ENCODE peak calls at places on chromosomes 7 and 10, in four cellular contexts. C is B cell; G is transverse colon; W is stimulated activated CD4-positive, alpha-beta T cell treated with anti-CD3 and anti-CD28 coated beads, Interleukin-1b, Interleukin-23, amount 100 ng/mL, for 4 hours. L is an unnamed sample.

GRCh38 chr7:39504963-39505362 is 61.2 kb upstream of the YAE1 start:
- DNase-seq in C (no peak), W (no peak), G (no peak), L (peak)

GRCh38 chr7:43589133-43589478 is 6.2 kb downstream of the STK17A start:
- DNase-seq in G (no peak), W (no peak), C (no peak), L (no peak)

GRCh38 chr10:118102116-118102515 is 55.4 kb upstream of the RAB11FIP2 start:
- DNase-seq in G (no peak), C (no peak), W (no peak), L (no peak)

GRCh38 chr7:44045226-44046014 is 918 bp downstream of the DBNL start:
- DNase-seq in G (no peak), C (no peak), W (no peak), L (no peak)

GRCh38 chr7:134736381-134736780 is 43.1 kb upstream of the CALD1 start:
- DNase-seq in C (no peak), W (no peak), G (no peak), L (no peak)

GRCh38 chr7:82051641-82052040 is 281.8 kb upstream of the HGF start:
- DNase-seq in W (no peak), C (no peak), G (no peak), L (no peak)

GRCh38 chr7:151088856-151089699 is 2.8 kb downstream of the AGAP3 start:
- DNase-seq in W (no peak), C (no peak), G (peak), L (peak)

GRCh38 chr7:234041-234711 is 41.8 kb downstream of the FAM20C start:
- DNase-seq in C (no peak), W (no peak), G (no peak), L (peak)

GRCh38 chr10:29746080-29746797 is 111.5 kb upstream of the SVIL start:
- DNase-seq in C (no peak), G (no peak), W (no peak), L (no peak)

GRCh38 chr10:47339759-47340612 is 8.2 kb upstream of the RBP3 start:
- DNase-seq in W (no peak), C (no peak), G (no peak), L (no peak)

GRCh38 chr7:46838463-46838862 is 743.4 kb downstream of the TNS3 start:
- DNase-seq in W (no peak), G (no peak), C (no peak), L (no peak)

GRCh38 chr7:3805151-3805550 is 504.1 kb downstream of the SDK1 start:
- DNase-seq in W (no peak), C (no peak), G (no peak), L (peak)

GRCh38 chr7:101235522-101235921 is 2.1 kb downstream of the CLDN15 start:
- DNase-seq in W (no peak), C (no peak), G (peak), L (no peak)

GRCh38 chr10:60130130-60130579 is 223.8 kb upstream of the CCDC6 start:
- DNase-seq in W (no peak), G (no peak), C (no peak), L (no peak)

GRCh38 chr10:132360766-132361447 is 28.9 kb downstream of the LRRC27 start:
- DNase-seq in G (no peak), C (peak), W (peak), L (no peak)

GRCh38 chr10:127322286-127322685 is 125.9 kb upstream of the INSYN2A start:
- DNase-seq in W (no peak), C (no peak), G (no peak), L (no peak)

GRCh38 chr10:51510231-51510630 is 189.2 kb downstream of the CSTF2T start:
- DNase-seq in W (no peak), G (no peak), C (no peak), L (no peak)

GRCh38 chr10:123272171-123272570 is 118.0 kb downstream of the BUB3 start:
- DNase-seq in G (no peak), W (no peak), C (no peak), L (no peak)

GRCh38 chr7:100685049-100685605 is 8.9 kb downstream of the GIGYF1 start:
- DNase-seq in G (no peak), W (no peak), C (no peak), L (no peak)

GRCh38 chr7:98266840-98267239 is 14.6 kb upstream of the BRI3 start:
- DNase-seq in W (no peak), G (no peak), C (no peak), L (no peak)

GRCh38 chr10:119673271-119673670 is 22.1 kb downstream of the BAG3 start:
- DNase-seq in G (no peak), C (no peak), W (no peak), L (no peak)

GRCh38 chr7:73586911-73587310 is 8.5 kb upstream of the TBL2 start:
- DNase-seq in G (no peak), W (no peak), C (no peak), L (no peak)

GRCh38 chr10:21533577-21534475 is at the start of gene MLLT10:
- DNase-seq in W (peak), C (peak), G (peak), L (peak)

GRCh38 chr7:131949659-131950058 is 393.2 kb upstream of the PODXL start:
- DNase-seq in W (no peak), G (no peak), C (no peak), L (no peak)

GRCh38 chr10:89553064-89553734 is 17.8 kb upstream of the SLC16A12 start:
- DNase-seq in G (no peak), W (no peak), C (no peak), L (peak)

GRCh38 chr7:142301923-142302550 is 44.2 kb upstream of the PRSS58 start:
- DNase-seq in C (no peak), G (no peak), W (no peak), L (no peak)

GRCh38 chr7:39130740-39131538 is 153.2 kb downstream of the POU6F2 start:
- DNase-seq in W (no peak), C (no peak), G (no peak), L (no peak)

GRCh38 chr7:78465894-78466293 is 667.3 kb downstream of the PHTF2 start:
- DNase-seq in W (no peak), C (no peak), G (no peak), L (no peak)

GRCh38 chr7:23315366-23315765 is 16.2 kb downstream of the MALSU1 start:
- DNase-seq in W (no peak), C (no peak), G (no peak), L (peak)

GRCh38 chr7:144784943-144785342 is 50.9 kb downstream of the TPK1 start:
- DNase-seq in C (no peak), W (no peak), G (no peak), L (no peak)

GRCh38 chr10:132395704-132396494 is 1.1 kb upstream of the PWWP2B start:
- DNase-seq in W (no peak), G (peak), C (peak), L (no peak)

GRCh38 chr7:75715864-75716263 is 22.9 kb downstream of the HIP1 start:
- DNase-seq in G (no peak), C (no peak), W (no peak), L (no peak)

GRCh38 chr10:75652136-75652535 is 220.7 kb downstream of the LRMDA start:
- DNase-seq in G (no peak), W (no peak), C (no peak), L (no peak)

GRCh38 chr10:70579234-70580002 is 23.1 kb downstream of the PRF1 start:
- DNase-seq in C (no peak), W (no peak), G (no peak), L (peak)

GRCh38 chr7:108442039-108442568 is 14.1 kb downstream of the NRCAM start:
- DNase-seq in W (peak), G (no peak), C (no peak), L (no peak)

GRCh38 chr10:58743466-58744115 is 230.9 kb downstream of the BICC1 start:
- DNase-seq in W (no peak), G (no peak), C (no peak), L (no peak)

GRCh38 chr7:106074257-106074656 is 37.9 kb downstream of the SYPL1 start:
- DNase-seq in G (no peak), C (peak), W (no peak), L (no peak)

GRCh38 chr7:79462334-79462733 is 8.9 kb upstream of the MAGI2 start:
- DNase-seq in W (no peak), G (no peak), C (no peak), L (no peak)

L was measured in H4.